ENCODE peak calls at places on chromosome 7, in four cellular contexts. Y is stimulated activated CD8-positive, alpha-beta memory T cell treated with anti-CD3 and anti-CD28 coated beads, Interleukin-4, amount 100 ng/mL, for 1 hour; D is glutamatergic neuron; K is stomach. N is an unnamed sample.

GRCh38 chr7:113764401-113765035 is 154.3 kb downstream of the PPP1R3A start:
- DNase-seq in Y (no peak), K (no peak), D (no peak), N (no peak)

GRCh38 chr7:50664461-50664922 is 99.3 kb upstream of the DDC start:
- DNase-seq in K (no peak), Y (no peak), D (no peak), N (no peak)

GRCh38 chr7:82110146-82110823 is 333.3 kb downstream of the CACNA2D1 start:
- DNase-seq in Y (no peak), D (no peak), K (no peak), N (no peak)

GRCh38 chr7:128873234-128873633 is 10.6 kb downstream of the ATP6V1F start:
- DNase-seq in K (no peak), Y (no peak), D (no peak), N (no peak)

GRCh38 chr7:132680590-132680989 is 104.3 kb upstream of the PLXNA4 start:
- DNase-seq in D (no peak), K (no peak), Y (no peak), N (no peak)

GRCh38 chr7:143239822-143240221 is 18.0 kb downstream of the TAS2R40 start:
- DNase-seq in Y (no peak), D (no peak), K (no peak), N (no peak)

GRCh38 chr7:36820527-36821170 is 96.4 kb upstream of the AOAH start:
- DNase-seq in K (no peak), Y (no peak), D (no peak), N (no peak)

GRCh38 chr7:13904689-13905088 is 84.8 kb downstream of the ETV1 start:
- DNase-seq in K (no peak), D (no peak), Y (no peak), N (no peak)

GRCh38 chr7:42029405-42029804 is 207.6 kb downstream of the GLI3 start:
- DNase-seq in D (no peak), Y (no peak), K (no peak), N (no peak)

GRCh38 chr7:131524699-131525098 is 31.7 kb downstream of the PODXL start:
- DNase-seq in Y (no peak), D (no peak), K (no peak), N (no peak)

GRCh38 chr7:2759736-2760097 is 71.7 kb downstream of the AMZ1 start:
- DNase-seq in D (peak), K (peak), Y (no peak), N (no peak)

GRCh38 chr7:18019562-18019961 is 8.1 kb downstream of the PRPS1L1 start:
- DNase-seq in K (no peak), D (no peak), Y (no peak), N (no peak)

N was measured in cardiac septum.